ENCODE peak calls at places on chromosomes 13 and 19, in four cellular contexts. Z is PC-9, E is AG04450, W is colonic mucosa. B is an unnamed sample.

GRCh38 chr13:75120071-75120470 is 361.9 kb downstream of the TBC1D4 start:
- DNase-seq in Z (no peak), E (no peak), W (no peak), B (no peak)

GRCh38 chr19:3556978-3557460 is 367 bp downstream of the MFSD12 start:
- DNase-seq in Z (peak), E (no peak), W (peak), B (peak)

GRCh38 chr13:88005188-88005587 is 334.0 kb downstream of the SLITRK5 start:
- DNase-seq in Z (no peak), E (no peak), W (no peak), B (no peak)

GRCh38 chr19:27971071-27971470 is 1241.9 kb downstream of the UQCRFS1 start:
- DNase-seq in Z (peak), E (no peak), W (no peak), B (no peak)

GRCh38 chr19:51948979-51949378 is 21.7 kb downstream of the ZNF613 start:
- DNase-seq in Z (no peak), W (no peak), E (no peak), B (no peak)

GRCh38 chr13:83563499-83563898 is 318.8 kb downstream of the SLITRK1 start:
- DNase-seq in E (no peak), Z (no peak), W (no peak), B (no peak)

GRCh38 chr19:48991823-48992570 is 1.1 kb downstream of the GYS1 start:
- DNase-seq in W (peak), Z (peak), E (peak), B (peak)

GRCh38 chr13:73335226-73335625 is 276.4 kb downstream of the KLF5 start:
- DNase-seq in Z (no peak), W (no peak), E (no peak), B (no peak)

GRCh38 chr13:30021611-30022010 is 171.2 kb upstream of the UBL3 start:
- DNase-seq in E (no peak), W (no peak), Z (no peak), B (no peak)

GRCh38 chr19:19997656-19998268 is 41.5 kb downstream of the ZNF682 start:
- DNase-seq in W (no peak), E (no peak), Z (peak), B (no peak)

GRCh38 chr19:49684983-49685553 is 4.3 kb upstream of the ADM5 start:
- DNase-seq in W (no peak), E (no peak), Z (no peak), B (no peak)

GRCh38 chr19:50432658-50433057 is at the start of gene MYBPC2:
- DNase-seq in W (no peak), Z (no peak), E (no peak), B (no peak)

GRCh38 chr13:112859817-112860190 is 109.2 kb upstream of the MCF2L start:
- DNase-seq in Z (peak), E (peak), W (no peak), B (no peak)

GRCh38 chr13:34816543-34816942 is 125.5 kb upstream of the NBEA start:
- DNase-seq in Z (no peak), W (no peak), E (no peak), B (no peak)

GRCh38 chr13:107242138-107242537 is 674.2 kb upstream of the ARGLU1 start:
- DNase-seq in Z (no peak), E (no peak), W (no peak), B (no peak)

GRCh38 chr13:26968431-26969335 is 202.9 kb downstream of the USP12 start:
- DNase-seq in Z (no peak), W (peak), E (no peak), B (no peak)

GRCh38 chr13:37526710-37527446 is 71.7 kb downstream of the POSTN start:
- DNase-seq in W (no peak), Z (no peak), E (no peak), B (no peak)

GRCh38 chr13:106496072-106496997 is 39.1 kb downstream of the EFNB2 start:
- DNase-seq in W (no peak), E (no peak), Z (no peak), B (no peak)

GRCh38 chr13:30692108-30692507 is 43.2 kb upstream of the ALOX5AP start:
- DNase-seq in E (no peak), W (no peak), Z (no peak), B (no peak)

GRCh38 chr19:40553885-40554857 is 22.5 kb upstream of the SHKBP1 start:
- DNase-seq in E (no peak), W (no peak), Z (no peak), B (no peak)

GRCh38 chr13:74200081-74200480 is 65.9 kb upstream of the KLF12 start:
- DNase-seq in W (no peak), E (no peak), Z (no peak), B (no peak)

GRCh38 chr13:92842145-92842544 is 384.5 kb upstream of the GPC6 start:
- DNase-seq in Z (no peak), E (peak), W (no peak), B (no peak)

GRCh38 chr19:3577741-3578344 is 5.1 kb downstream of the HMG20B start:
- DNase-seq in W (peak), E (no peak), Z (no peak), B (no peak)

GRCh38 chr13:109628251-109628699 is 158.1 kb downstream of the IRS2 start:
- DNase-seq in W (no peak), E (no peak), Z (no peak), B (no peak)

GRCh38 chr13:20415694-20416107 is 110.0 kb downstream of the CRYL1 start:
- DNase-seq in W (no peak), Z (no peak), E (no peak), B (no peak)

GRCh38 chr13:54536112-54536511 is 1507.5 kb downstream of the OLFM4 start:
- DNase-seq in Z (no peak), E (no peak), W (no peak), B (no peak)

GRCh38 chr13:58960909-58961308 is 1202.8 kb downstream of the DIAPH3 start:
- DNase-seq in Z (no peak), E (no peak), W (no peak), B (no peak)

GRCh38 chr13:24066405-24067292 is 93.9 kb upstream of the SPATA13 start:
- DNase-seq in W (no peak), E (no peak), Z (no peak), B (no peak)

GRCh38 chr13:34430294-34430693 is 511.8 kb upstream of the NBEA start:
- DNase-seq in Z (no peak), E (no peak), W (no peak), B (no peak)

GRCh38 chr19:9054768-9055167 is 32.1 kb upstream of the OR1M1 start:
- DNase-seq in E (no peak), Z (peak), W (no peak), B (no peak)

GRCh38 chr13:31891472-31891871 is 140.1 kb upstream of the FRY start:
- DNase-seq in E (no peak), Z (no peak), W (no peak), B (no peak)

GRCh38 chr13:77872995-77873394 is 45.6 kb downstream of the EDNRB start:
- DNase-seq in E (no peak), W (no peak), Z (no peak), B (no peak)

GRCh38 chr19:8355631-8356402 is 8.1 kb upstream of the ANGPTL4 start:
- DNase-seq in W (no peak), E (no peak), Z (peak), B (peak)

GRCh38 chr13:80296638-80297037 is 44.3 kb downstream of the SPRY2 start:
- DNase-seq in Z (no peak), E (no peak), W (no peak), B (no peak)

GRCh38 chr13:66778461-66778860 is 451.7 kb downstream of the PCDH9 start:
- DNase-seq in W (no peak), E (no peak), Z (no peak), B (no peak)

GRCh38 chr19:48393559-48394330 is at the start of gene GRIN2D:
- DNase-seq in W (no peak), Z (peak), E (no peak), B (no peak)

DNA sequence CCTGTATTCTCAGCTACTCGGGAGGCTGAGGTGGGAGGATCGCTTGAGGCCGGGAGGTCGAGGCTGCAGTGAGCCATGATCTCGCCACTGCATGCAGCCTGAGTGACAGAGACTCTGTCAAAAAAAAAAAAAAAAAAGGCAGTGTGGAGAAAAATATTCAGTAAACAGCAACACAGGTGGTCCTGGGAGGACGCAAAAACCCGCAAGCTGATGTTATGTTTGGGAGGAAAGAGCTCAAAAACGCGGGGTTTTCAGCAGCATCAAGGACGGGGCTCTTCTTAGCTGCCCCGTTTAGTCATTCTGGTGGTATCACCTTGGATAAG is 599 bp upstream of the ZNF784 start:
- DNase-seq in Z (no peak), E (no peak), W (no peak), B (no peak)
- H3K27ac ChIP-seq in Z (peak), E (peak), W (peak), B (peak)

DNA sequence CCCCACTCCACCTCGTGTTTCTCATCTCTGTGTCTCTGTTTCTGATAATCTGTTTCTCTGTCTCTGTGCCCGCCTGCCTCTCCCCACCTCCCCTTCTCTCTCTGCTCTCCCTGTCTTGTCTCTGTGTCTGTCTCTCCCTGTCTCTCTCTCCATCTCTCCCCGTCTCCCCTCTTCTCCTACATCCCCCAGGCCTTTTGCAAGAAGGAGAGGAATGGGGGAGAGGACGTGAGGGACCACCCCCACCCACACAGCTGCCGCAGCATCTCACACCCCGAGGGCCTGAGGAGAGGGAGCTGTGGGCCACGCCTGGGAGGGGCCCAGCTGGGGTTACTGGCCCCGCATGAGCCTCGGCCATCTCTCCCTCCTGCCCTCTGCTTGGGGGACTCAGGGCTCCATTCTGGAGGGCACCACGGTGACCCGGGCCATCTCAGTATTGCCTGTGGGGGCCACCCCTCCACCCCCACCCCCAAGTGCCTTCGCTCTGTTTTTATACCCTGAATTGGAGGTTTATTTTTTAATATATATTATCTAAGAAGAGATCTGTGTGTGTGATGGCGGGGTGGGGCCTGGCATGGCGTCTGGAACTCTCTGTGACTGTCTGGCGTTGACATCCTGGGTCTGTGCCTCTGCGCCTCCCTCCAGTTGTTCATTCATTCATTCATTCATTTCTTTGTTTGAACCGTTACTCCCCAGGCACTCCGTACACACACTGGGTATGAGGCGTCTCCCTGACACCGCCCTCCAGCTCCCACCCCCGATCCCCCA is 21.2 kb downstream of the ERFL start:
- DNase-seq in W (no peak), Z (no peak), E (no peak), B (no peak)
- H3K4me3 ChIP-seq in W (no peak), Z (no peak), E (no peak), B (no peak)

GRCh38 chr19:12825259-12826131 is 8.9 kb downstream of the RTBDN start:
- DNase-seq in Z (no peak), E (no peak), W (no peak), B (no peak)
- TF ChIP-seq CTCF in Z (peak), E (peak), W (no peak), B (no peak)

DNA sequence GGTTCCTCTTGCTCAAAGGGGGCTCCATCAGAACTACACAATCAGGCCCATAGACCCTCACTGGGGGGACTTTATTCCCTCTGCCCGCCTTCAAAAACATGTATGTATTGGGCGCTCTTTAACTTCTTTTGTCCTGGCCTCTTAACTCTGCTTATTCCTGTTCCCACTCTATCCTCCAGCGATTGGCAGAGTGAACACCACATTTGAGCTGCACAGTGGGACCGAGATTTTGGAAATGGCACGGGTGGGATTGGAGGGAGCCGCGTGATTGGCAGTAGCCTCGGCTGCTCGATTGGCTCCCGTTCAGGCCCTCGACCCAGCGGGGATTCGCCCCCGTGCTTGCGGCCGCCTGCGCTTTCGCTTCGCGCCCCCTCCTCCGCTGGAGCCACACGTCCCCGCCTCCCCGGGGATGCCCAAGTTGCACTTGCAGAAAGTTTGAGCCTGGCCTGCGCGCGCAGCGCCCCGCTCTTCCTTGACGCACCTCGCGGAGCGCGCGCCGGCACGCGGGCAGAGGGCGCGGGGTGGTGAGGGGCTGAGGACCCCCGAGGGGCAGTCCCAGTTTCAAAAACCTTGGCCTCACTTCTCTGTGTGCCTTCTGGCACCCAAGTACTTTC is at the start of gene ZIC5:
- DNase-seq in E (no peak), Z (no peak), W (peak), B (no peak)
- H3K27ac ChIP-seq in E (no peak), Z (no peak), W (no peak), B (no peak)

GRCh38 chr19:29098091-29098490 is 114.9 kb downstream of the UQCRFS1 start:
- DNase-seq in E (no peak), Z (no peak), W (no peak), B (peak)

GRCh38 chr19:29104605-29105241 is 108.2 kb downstream of the UQCRFS1 start:
- DNase-seq in E (no peak), Z (no peak), W (no peak), B (no peak)

GRCh38 chr19:29093553-29093908 is 119.4 kb downstream of the UQCRFS1 start:
- DNase-seq in W (no peak), Z (no peak), E (no peak), B (no peak)

GRCh38 chr19:29098863-29099481 is 114.0 kb downstream of the UQCRFS1 start:
- DNase-seq in W (peak), Z (peak), E (peak), B (peak)
- H3K4me3 ChIP-seq in W (no peak), Z (no peak), E (no peak), B (no peak)

GRCh38 chr19:38952395-38953165 is 21.8 kb downstream of the MRPS12 start:
- DNase-seq in W (peak), Z (peak), E (no peak), B (no peak)
- TF ChIP-seq CTCF in W (no peak), Z (peak), E (peak), B (no peak)

GRCh38 chr19:45074744-45075143 is 1.5 kb downstream of the ZNF296 start:
- DNase-seq in E (no peak), W (no peak), Z (no peak), B (no peak)
- H3K27ac ChIP-seq in E (no peak), W (peak), Z (no peak), B (peak)

DNA sequence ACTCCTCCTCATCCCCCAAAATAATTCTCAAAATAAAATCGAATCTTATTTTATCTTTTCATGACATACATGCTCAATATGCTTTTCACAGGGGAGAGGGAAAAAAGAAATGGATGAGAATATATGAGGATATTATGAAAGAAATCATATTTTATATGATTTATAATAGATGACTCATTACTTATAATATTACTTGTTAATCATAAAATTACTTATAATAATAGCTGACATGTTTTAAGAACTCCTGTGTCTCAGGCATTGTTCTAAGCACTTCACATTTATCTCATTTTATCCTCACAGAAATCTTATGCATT is 3.0 kb upstream of the CEACAM3 start:
- DNase-seq in Z (no peak), E (no peak), W (no peak), B (no peak)
- H3K4me3 ChIP-seq in Z (no peak), E (no peak), W (no peak), B (no peak)